ENCODE peak calls at places on chromosomes 16 and 17, in five cellular contexts. L is mesenchymal stem cell; E is fibroblast of lung; U is heart left ventricle; G is effector memory CD4-positive, alpha-beta T cell. K is an unnamed sample.

GRCh38 chr17:17053446-17054379 is 11.5 kb downstream of the MPRIP start:
- DNase-seq in L (no peak), U (peak), G (no peak), E (no peak), K (peak)

GRCh38 chr17:70905796-70906195 is 736.5 kb downstream of the KCNJ2 start:
- DNase-seq in E (peak), G (no peak), L (peak), U (peak), K (no peak)

GRCh38 chr17:74865504-74866197 is 6.0 kb upstream of the GRIN2C start:
- DNase-seq in E (no peak), U (no peak), G (no peak), L (no peak), K (no peak)

GRCh38 chr17:5182597-5183409 is 8.9 kb downstream of the ZNF594 start:
- DNase-seq in U (no peak), L (no peak), E (no peak), G (no peak), K (no peak)

GRCh38 chr17:3857261-3858105 is 11.4 kb upstream of the NCBP3 start:
- DNase-seq in E (no peak), U (no peak), G (no peak), L (no peak), K (no peak)

GRCh38 chr17:73182616-73183310 is 10.1 kb upstream of the COG1 start:
- DNase-seq in E (no peak), U (no peak), G (no peak), L (no peak), K (no peak)

GRCh38 chr17:9174779-9175574 is 153.7 kb downstream of the NTN1 start:
- DNase-seq in E (no peak), G (no peak), U (peak), L (no peak), K (no peak)

GRCh38 chr17:2172447-2172938 is 117.6 kb downstream of the HIC1 start:
- DNase-seq in L (no peak), E (peak), G (no peak), U (peak), K (no peak)

GRCh38 chr17:13462161-13462560 is 139.6 kb downstream of the HS3ST3A1 start:
- DNase-seq in U (no peak), G (no peak), L (no peak), E (peak), K (no peak)

GRCh38 chr16:49628148-49628547 is 227.8 kb downstream of the ZNF423 start:
- DNase-seq in L (no peak), U (no peak), E (no peak), G (no peak), K (no peak)

GRCh38 chr17:81885869-81886548 is 5.4 kb downstream of the ALYREF start:
- DNase-seq in L (no peak), G (no peak), U (no peak), E (peak), K (no peak)

GRCh38 chr16:80460004-80460403 is 80.8 kb upstream of the DYNLRB2 start:
- DNase-seq in U (no peak), L (no peak), E (peak), G (no peak), K (no peak)

GRCh38 chr16:57686577-57686976 is 8.0 kb upstream of the DRC7 start:
- DNase-seq in E (no peak), L (no peak), U (no peak), G (no peak), K (peak)

GRCh38 chr16:10332301-10332700 is 53.6 kb upstream of the ATF7IP2 start:
- DNase-seq in U (no peak), G (no peak), E (peak), L (no peak), K (no peak)

GRCh38 chr16:72549878-72550277 is 377.9 kb upstream of the PMFBP1 start:
- DNase-seq in G (no peak), E (no peak), U (no peak), L (no peak), K (no peak)

GRCh38 chr16:19008245-19008644 is 24.5 kb downstream of the TMC7 start:
- DNase-seq in L (peak), G (no peak), E (peak), U (no peak), K (no peak)

GRCh38 chr16:6193718-6194117 is 1096.1 kb upstream of the EEF2KMT start:
- DNase-seq in L (no peak), G (no peak), U (no peak), E (peak), K (no peak)

GRCh38 chr17:11369570-11369969 is 128.6 kb downstream of the SHISA6 start:
- DNase-seq in G (no peak), E (no peak), L (no peak), U (no peak), K (no peak)

GRCh38 chr16:81614654-81615359 is 164.3 kb upstream of the PLCG2 start:
- DNase-seq in E (no peak), L (no peak), U (no peak), G (no peak), K (no peak)

GRCh38 chr16:81615833-81616232 is 163.3 kb upstream of the PLCG2 start:
- DNase-seq in L (no peak), U (no peak), G (no peak), E (no peak), K (no peak)

GRCh38 chr16:81616321-81617020 is 162.6 kb upstream of the PLCG2 start:
- DNase-seq in U (peak), G (peak), E (peak), L (peak), K (peak)

GRCh38 chr16:81614171-81614570 is 164.9 kb upstream of the PLCG2 start:
- DNase-seq in L (no peak), G (no peak), U (no peak), E (no peak), K (no peak)

DNA sequence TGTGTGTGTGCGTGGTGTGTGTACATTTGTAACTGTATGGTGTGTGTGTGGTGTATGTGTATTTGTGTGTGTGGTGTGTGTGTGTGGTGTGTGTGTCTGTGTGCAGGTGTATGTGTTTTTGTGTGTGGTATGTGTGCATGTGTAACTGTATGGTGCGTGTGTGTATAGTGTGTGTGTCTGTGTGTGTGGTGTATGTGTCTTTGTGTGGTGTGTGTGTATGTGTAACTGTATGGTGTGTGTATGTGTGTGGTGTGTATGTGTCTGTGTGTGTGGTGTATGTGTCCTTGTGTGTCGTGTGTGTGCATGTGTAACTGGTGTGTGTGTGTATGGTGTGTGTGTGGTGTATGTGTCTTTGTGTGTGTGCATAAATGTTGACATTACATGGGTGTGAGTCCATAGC is 163.7 kb upstream of the PLCG2 start:
- DNase-seq in L (no peak), E (no peak), U (no peak), G (no peak), K (no peak)
- H3K4me3 ChIP-seq in L (no peak), E (no peak), U (no peak), G (no peak), K (no peak)

DNA sequence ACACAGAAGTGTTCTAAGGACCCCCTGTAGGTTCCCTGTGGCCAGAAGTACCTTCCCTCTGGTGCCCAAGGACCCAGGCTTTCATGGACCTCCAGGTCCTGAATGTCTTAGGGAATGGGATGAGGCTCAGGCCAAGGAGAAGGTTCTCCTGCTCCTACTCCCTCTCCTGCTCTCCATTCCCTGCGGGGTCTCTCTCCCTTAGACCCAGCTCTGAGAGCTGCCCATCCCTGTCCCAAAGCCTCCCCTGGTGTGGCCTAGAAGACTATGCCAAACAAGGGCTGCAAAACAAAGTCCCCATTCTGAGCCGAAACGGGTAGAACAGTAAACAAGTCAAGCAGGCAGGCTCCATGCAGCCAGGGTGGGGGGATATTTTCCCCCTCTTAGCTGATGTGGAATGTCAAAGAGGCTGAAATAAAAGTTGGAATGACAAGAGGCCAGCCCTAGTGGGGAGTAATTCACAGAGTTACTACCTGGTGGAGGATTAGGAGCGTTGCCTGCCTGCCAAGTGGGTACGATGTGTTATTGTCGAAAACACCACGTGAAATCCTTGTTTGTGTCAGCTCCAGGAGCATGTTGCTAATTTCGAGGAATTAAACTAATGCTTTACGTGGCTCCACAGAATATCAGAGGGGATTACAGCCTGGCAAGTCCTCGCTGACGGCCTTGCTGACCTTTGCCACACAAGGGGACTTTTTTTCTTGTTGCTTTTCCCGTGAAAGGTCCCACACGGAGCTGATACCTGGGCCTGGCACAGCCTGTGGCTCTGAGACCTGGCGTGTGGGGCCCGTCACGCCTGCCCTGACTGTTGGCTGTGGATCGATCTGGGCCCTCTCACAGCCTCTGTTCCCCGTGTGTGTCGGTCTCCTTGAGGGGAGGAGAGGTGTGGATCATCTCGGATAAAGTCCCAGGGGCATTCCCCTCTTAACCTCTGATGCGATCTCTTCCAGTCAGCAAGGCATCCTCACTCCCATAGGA is 2.9 kb downstream of the WFIKKN2 start:
- DNase-seq in E (no peak), U (no peak), G (no peak), L (no peak), K (no peak)
- H3K27ac ChIP-seq in E (no peak), U (no peak), G (no peak), L (no peak), K (no peak)

GRCh38 chr17:45048795-45049563 is 2.5 kb downstream of the DCAKD start:
- DNase-seq in E (no peak), L (no peak), G (no peak), U (no peak), K (no peak)
- H3K4me3 ChIP-seq in E (no peak), L (no peak), G (no peak), U (no peak), K (no peak)

GRCh38 chr16:31201511-31202401 is 804 bp downstream of the PYCARD start:
- DNase-seq in G (no peak), U (peak), E (peak), L (peak), K (peak)

GRCh38 chr16:31202402-31203385 is at the start of gene PYCARD:
- DNase-seq in E (peak), U (peak), L (peak), G (no peak), K (peak)

GRCh38 chr16:31199430-31200041 is 3.0 kb downstream of the PYCARD start:
- DNase-seq in L (no peak), E (no peak), G (no peak), U (no peak), K (no peak)

GRCh38 chr16:31198207-31198882 is 4.2 kb downstream of the PYCARD start:
- DNase-seq in L (no peak), G (no peak), U (no peak), E (no peak), K (no peak)

DNA sequence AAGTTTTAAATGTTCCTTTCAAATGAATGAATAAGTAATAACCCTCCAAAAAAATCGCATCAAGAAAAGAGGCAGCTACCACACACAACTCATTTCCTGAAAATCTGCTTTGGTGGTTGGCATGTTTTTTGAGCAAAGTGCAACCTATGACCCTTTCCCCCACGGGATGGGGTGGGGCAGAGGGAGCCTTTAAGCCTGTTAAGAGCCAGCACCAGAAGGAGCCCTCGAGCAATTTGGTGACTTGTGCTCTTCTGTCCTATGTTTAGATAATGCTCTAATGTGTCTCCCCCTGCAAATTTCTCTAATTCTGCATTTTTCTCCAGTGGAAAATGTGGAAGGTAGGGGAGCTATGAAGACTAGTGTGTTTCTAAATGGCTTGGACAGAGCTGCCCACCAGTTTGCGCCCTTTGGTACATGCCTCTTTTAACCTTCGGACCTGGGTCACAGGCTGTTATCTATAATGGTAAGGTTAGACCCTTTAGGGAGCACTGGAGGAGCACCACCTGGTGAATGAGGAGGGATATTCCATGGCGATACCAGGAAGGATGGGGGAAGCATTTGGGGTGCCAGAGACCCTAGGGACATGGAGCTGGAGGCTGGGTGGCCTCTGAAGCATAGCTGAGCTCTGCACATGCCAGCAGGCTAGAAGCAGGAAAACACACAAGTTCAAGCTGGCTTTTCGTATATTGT is 1.6 kb downstream of the PYCARD start:
- DNase-seq in E (no peak), U (no peak), G (no peak), L (peak), K (no peak)
- H3K27ac ChIP-seq in E (no peak), U (no peak), G (no peak), L (no peak), K (peak)

GRCh38 chr16:24670623-24671454 is 58.6 kb upstream of the TNRC6A start:
- DNase-seq in L (peak), E (peak), U (peak), G (no peak), K (no peak)
- H3K4me3 ChIP-seq in L (no peak), E (no peak), U (no peak), G (no peak), K (no peak)

GRCh38 chr16:68686905-68687304 is 41.8 kb downstream of the CDH3 start:
- DNase-seq in G (no peak), E (no peak), U (no peak), L (no peak), K (no peak)

GRCh38 chr16:68685685-68686478 is 40.8 kb downstream of the CDH3 start:
- DNase-seq in G (no peak), U (no peak), L (no peak), E (no peak), K (no peak)

GRCh38 chr16:68695575-68695974 is 41.5 kb upstream of the CDH1 start:
- DNase-seq in L (no peak), G (no peak), U (no peak), E (no peak), K (no peak)

GRCh38 chr16:68689921-68690320 is 44.8 kb downstream of the CDH3 start:
- DNase-seq in E (no peak), U (no peak), G (no peak), L (no peak), K (no peak)
- H3K27ac ChIP-seq in E (no peak), U (no peak), G (no peak), L (no peak), K (no peak)

DNA sequence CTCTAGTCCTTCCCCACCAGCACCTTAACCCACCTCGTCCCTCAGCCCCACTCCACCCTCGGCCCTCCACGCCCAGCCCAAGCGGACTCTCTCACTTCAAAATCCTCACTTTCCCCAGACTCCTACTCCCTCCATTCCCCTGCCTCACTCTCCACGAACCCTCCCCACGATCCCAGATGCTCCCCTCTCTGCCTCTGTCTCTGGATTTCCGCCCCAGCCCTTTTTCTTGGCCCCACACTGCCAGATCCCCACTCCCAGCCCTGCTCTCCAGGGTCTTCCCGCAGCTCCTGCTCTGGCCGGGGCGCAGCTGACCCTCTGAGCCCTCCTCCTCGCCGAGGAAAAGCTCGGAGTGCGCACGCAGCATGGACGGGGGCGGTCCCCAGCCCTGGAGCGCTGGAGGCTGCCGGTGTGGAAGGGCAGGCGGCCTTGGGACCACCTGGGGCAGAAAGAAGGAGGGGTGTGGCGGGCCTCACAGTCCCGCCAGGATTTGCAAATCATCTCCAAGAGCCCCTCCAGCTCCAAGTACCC is at the start of gene TMEM114:
- DNase-seq in G (no peak), L (no peak), U (no peak), E (no peak), K (no peak)
- H3K4me3 ChIP-seq in G (no peak), L (no peak), U (peak), E (no peak), K (no peak)

K was measured in Peyer's patch.